ENCODE peak calls at places on chromosomes 11 and 22, in five cellular contexts. A, V, M, K and E are unnamed samples.

GRCh38 chr11:100445231-100445735 is 241.8 kb upstream of the ARHGAP42 start:
- ATAC-seq in V (no peak), M (peak; percentile 96), A (no peak), K (no peak), E (no peak)

GRCh38 chr22:27576815-27577564 is 224.6 kb downstream of the MN1 start:
- ATAC-seq in M (no peak), V (no peak), A (no peak), K (no peak), E (peak; percentile 35)

GRCh38 chr11:57071829-57072228 is 83.1 kb downstream of the OR5AK2 start:
- ATAC-seq in M (no peak), V (no peak), A (no peak), K (no peak), E (no peak)

GRCh38 chr11:70292166-70292565 is 21.7 kb downstream of the PPFIA1 start:
- ATAC-seq in M (no peak), K (no peak), A (no peak), V (no peak), E (no peak)

GRCh38 chr22:42562282-42562681 is 8.5 kb downstream of the SERHL2 start:
- ATAC-seq in A (peak; percentile 15), V (no peak), M (no peak), K (no peak), E (no peak)

GRCh38 chr11:124602193-124602592 is 9.0 kb upstream of the PANX3 start:
- ATAC-seq in V (no peak), M (no peak), K (no peak), A (no peak), E (no peak)

GRCh38 chr11:65501005-65501529 is 2.2 kb downstream of the MALAT1 start:
- ATAC-seq in M (no peak), K (no peak), A (no peak), V (no peak), E (no peak)

GRCh38 chr11:61315260-61315659 is 17.6 kb downstream of the DDB1 start:
- ATAC-seq in A (no peak), K (no peak), M (no peak), V (no peak), E (no peak)

GRCh38 chr11:120719348-120719747 is 207.8 kb downstream of the GRIK4 start:
- ATAC-seq in A (no peak), V (no peak), M (no peak), K (no peak), E (no peak)

GRCh38 chr22:21632237-21632895 is at the start of gene CCDC116:
- ATAC-seq in V (peak; percentile 37), M (no peak), A (peak; percentile 91), K (no peak), E (no peak)

GRCh38 chr11:119099707-119100106 is 1.9 kb downstream of the DPAGT1 start:
- ATAC-seq in K (no peak), A (no peak), V (no peak), M (no peak), E (no peak)

GRCh38 chr22:28977050-28977449 is 84.6 kb downstream of the C22orf31 start:
- ATAC-seq in V (peak; percentile 29), A (no peak), K (no peak), M (peak; percentile 13), E (no peak)

GRCh38 chr11:92225206-92225562 is 566 bp downstream of the FAT3 start:
- ATAC-seq in K (peak; percentile 8), V (no peak), M (peak; percentile 12), A (no peak), E (peak; percentile 15)

GRCh38 chr11:120473486-120473885 is 38.1 kb upstream of the GRIK4 start:
- ATAC-seq in A (no peak), V (no peak), K (no peak), M (no peak), E (no peak)

GRCh38 chr11:12105471-12105870 is 4.9 kb upstream of the MICAL2 start:
- ATAC-seq in A (no peak), M (no peak), V (no peak), K (no peak), E (no peak)

GRCh38 chr11:95338430-95338991 is 107.5 kb upstream of the SESN3 start:
- ATAC-seq in M (peak; percentile 46), V (no peak), A (no peak), K (peak; percentile 90), E (peak; percentile 75)

GRCh38 chr11:117877120-117877784 is 794 bp upstream of the FXYD6 start:
- ATAC-seq in V (peak; percentile 70), A (no peak), M (peak; percentile 8), K (no peak), E (no peak)

GRCh38 chr11:32231909-32232493 is 141.1 kb downstream of the RCN1 start:
- ATAC-seq in M (no peak), A (peak; percentile 89), V (peak; percentile 98), K (no peak), E (no peak)

GRCh38 chr11:21514298-21514697 is 678.6 kb upstream of the ANO5 start:
- ATAC-seq in V (no peak), A (peak; percentile 54), M (no peak), K (no peak), E (no peak)

GRCh38 chr11:75280770-75281468 is 40.3 kb downstream of the TPBGL start:
- ATAC-seq in M (peak; percentile 33), V (no peak), K (no peak), A (no peak), E (no peak)

GRCh38 chr11:75280227-75280671 is 39.7 kb downstream of the TPBGL start:
- ATAC-seq in M (peak; percentile 78), A (peak; percentile 71), K (peak; percentile 90), V (peak; percentile 97), E (peak; percentile 79)

GRCh38 chr11:75277991-75278790 is 37.6 kb downstream of the TPBGL start:
- ATAC-seq in K (no peak), M (no peak), A (no peak), V (no peak), E (no peak)

GRCh38 chr11:75277211-75277805 is 36.7 kb downstream of the TPBGL start:
- ATAC-seq in A (no peak), V (no peak), M (no peak), K (no peak), E (no peak)

GRCh38 chr11:75279273-75279672 is 38.7 kb downstream of the TPBGL start:
- ATAC-seq in A (no peak), V (no peak), K (no peak), M (no peak), E (no peak)
- H3K36me3 ChIP-seq in A (peaks cover 24% of the 10 kb centered on the region), V (peaks cover 3% of the 10 kb centered on the region), K (no peaks in the 10 kb centered on the region), M (no peaks in the 10 kb centered on the region), E (peaks cover 3% of the 10 kb centered on the region)

GRCh38 chr11:48142886-48143285 is 73.7 kb upstream of the OR4B1 start:
- ATAC-seq in K (no peak), A (no peak), V (no peak), M (no peak), E (no peak)

GRCh38 chr11:48154162-48154561 is 62.4 kb upstream of the OR4B1 start:
- ATAC-seq in V (no peak), A (no peak), K (no peak), M (no peak), E (no peak)

GRCh38 chr11:48150213-48150612 is 66.4 kb upstream of the OR4B1 start:
- ATAC-seq in M (no peak), K (no peak), V (no peak), A (no peak), E (no peak)

GRCh38 chr11:48148749-48149148 is 67.9 kb upstream of the OR4B1 start:
- ATAC-seq in V (no peak), A (no peak), M (no peak), K (no peak), E (no peak)
- H3K36me3 ChIP-seq in V (no peaks in the 10 kb centered on the region), A (no peaks in the 10 kb centered on the region), M (no peaks in the 10 kb centered on the region), K (peaks cover 6% of the 10 kb centered on the region), E (no peaks in the 10 kb centered on the region)

GRCh38 chr22:35322893-35323292 is 23.2 kb downstream of the TOM1 start:
- ATAC-seq in M (no peak), K (no peak), A (no peak), V (no peak), E (no peak)

GRCh38 chr22:35323305-35323704 is 23.6 kb downstream of the TOM1 start:
- ATAC-seq in A (no peak), M (no peak), V (no peak), K (no peak), E (no peak)

GRCh38 chr22:35324067-35324466 is 24.4 kb downstream of the TOM1 start:
- ATAC-seq in K (no peak), M (no peak), A (no peak), V (no peak), E (no peak)

GRCh38 chr22:35325209-35325608 is 25.5 kb downstream of the TOM1 start:
- ATAC-seq in M (no peak), A (no peak), V (no peak), K (no peak), E (no peak)

DNA sequence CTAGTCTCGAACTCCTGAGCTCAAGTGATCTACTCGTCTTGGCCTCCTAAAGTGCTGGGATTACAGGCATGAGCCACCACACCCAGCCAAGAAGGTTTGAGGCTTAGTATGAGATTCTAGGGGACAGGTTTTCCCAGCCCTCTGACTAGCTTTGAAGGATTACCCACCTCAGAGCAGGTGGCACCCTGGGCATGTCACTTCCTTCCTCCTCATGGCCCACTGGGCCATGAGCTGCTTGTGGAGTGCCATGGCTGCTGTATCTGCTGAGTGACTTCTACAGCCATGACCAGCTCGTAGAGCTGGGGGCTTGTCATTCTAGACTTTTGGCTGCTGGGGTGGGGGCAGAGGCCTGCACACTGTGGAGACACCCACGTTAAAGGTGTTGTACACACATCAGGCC is 25.1 kb downstream of the TOM1 start:
- ATAC-seq in V (no peak), A (no peak), M (no peak), K (no peak), E (no peak)
- H3K36me3 ChIP-seq in V (peaks cover 2% of the 10 kb centered on the region), A (peaks cover 52% of the 10 kb centered on the region), M (peaks cover 4% of the 10 kb centered on the region), K (peaks cover 12% of the 10 kb centered on the region), E (no peaks in the 10 kb centered on the region)

GRCh38 chr22:37619991-37620390 is 11.4 kb downstream of the GGA1 start:
- ATAC-seq in M (no peak), K (no peak), V (no peak), A (no peak), E (no peak)

GRCh38 chr22:37618072-37618656 is 9.5 kb downstream of the GGA1 start:
- ATAC-seq in V (no peak), A (no peak), K (no peak), M (no peak), E (no peak)

GRCh38 chr22:37618674-37619073 is 10.0 kb downstream of the GGA1 start:
- ATAC-seq in M (no peak), A (no peak), V (no peak), K (no peak), E (no peak)

GRCh38 chr22:37616205-37617083 is 7.8 kb downstream of the GGA1 start:
- ATAC-seq in M (no peak), K (no peak), V (no peak), A (no peak), E (no peak)

GRCh38 chr22:37617431-37617830 is 8.8 kb downstream of the GGA1 start:
- ATAC-seq in A (no peak), M (no peak), V (no peak), K (no peak), E (no peak)
- H3K36me3 ChIP-seq in A (peaks cover 66% of the 10 kb centered on the region), M (peaks cover 3% of the 10 kb centered on the region), V (peaks cover 31% of the 10 kb centered on the region), K (peaks cover 5% of the 10 kb centered on the region), E (no peaks in the 10 kb centered on the region)

GRCh38 chr11:78560826-78561484 is 13.7 kb downstream of the NARS2 start:
- ATAC-seq in M (peak; percentile 33), K (peak; percentile 45), V (no peak), A (peak; percentile 71), E (peak; percentile 46)
- H3K36me3 ChIP-seq in M (no peaks in the 10 kb centered on the region), K (peaks cover 3% of the 10 kb centered on the region), V (peaks cover 16% of the 10 kb centered on the region), A (peaks cover 64% of the 10 kb centered on the region), E (no peaks in the 10 kb centered on the region)

GRCh38 chr22:18096823-18097222 is 13.8 kb upstream of the TUBA8 start:
- ATAC-seq in V (no peak), K (no peak), M (no peak), A (no peak), E (no peak)
- H3K36me3 ChIP-seq in V (no peaks in the 10 kb centered on the region), K (no peaks in the 10 kb centered on the region), M (no peaks in the 10 kb centered on the region), A (peaks cover 27% of the 10 kb centered on the region), E (peaks cover 7% of the 10 kb centered on the region)